ENCODE peak calls at places on chromosomes 13 and 19, in ten cellular contexts. G is tibial nerve, K is thoracic aorta, M is aorta, J is NT2/D1, T is psoas muscle, Q is fibroblast of lung, W is colonic mucosa, E is ovary, Y is neuronal stem cell. F is an unnamed sample. For H3K4me1, the result is how much of the 10 kb centered on the place peaks cover.

GRCh38 chr19:48540110-48540509 is 11.9 kb upstream of the SULT2B1 start:
- DNase-seq in W (no peak), Y (no peak), G (no peak), K (no peak), E (no peak), J (no peak), M (no peak), T (no peak), Q (no peak), F (no peak)

GRCh38 chr13:56528040-56528760 is 612.5 kb upstream of the PRR20A start:
- DNase-seq in T (no peak), K (no peak), E (no peak), J (no peak), G (no peak), M (no peak), W (no peak), Q (no peak), Y (no peak), F (no peak)

GRCh38 chr19:40089462-40089861 is 1.3 kb downstream of the ZNF780A start:
- DNase-seq in T (no peak), G (no peak), K (no peak), W (no peak), Y (no peak), M (no peak), Q (peak), E (no peak), J (no peak), F (no peak)

GRCh38 chr13:111117289-111117688 is 2.2 kb downstream of the ARHGEF7 start:
- DNase-seq in K (no peak), M (no peak), W (no peak), G (no peak), E (no peak), T (no peak), J (no peak), Q (no peak), Y (no peak), F (no peak)

GRCh38 chr13:21365574-21365973 is 93.5 kb downstream of the ZDHHC20 start:
- DNase-seq in T (no peak), K (no peak), Q (no peak), Y (no peak), M (no peak), J (no peak), E (no peak), W (no peak), G (no peak), F (no peak)

GRCh38 chr19:49850221-49850486 is 805 bp upstream of the PTOV1 start:
- DNase-seq in E (no peak), G (no peak), W (peak), M (no peak), K (no peak), J (no peak), Y (no peak), Q (no peak), T (no peak), F (no peak)

GRCh38 chr13:46796515-46797467 is at the start of gene ESD:
- DNase-seq in J (peak), G (peak), W (peak), K (peak), E (peak), Q (peak), T (peak), Y (peak), M (peak), F (peak)

GRCh38 chr13:75222031-75222430 is 259.9 kb downstream of the TBC1D4 start:
- DNase-seq in T (no peak), K (no peak), M (no peak), G (peak), W (no peak), J (no peak), Y (no peak), Q (peak), E (no peak), F (no peak)

GRCh38 chr19:54030895-54031586 is 32.7 kb downstream of the VSTM1 start:
- DNase-seq in T (no peak), G (no peak), K (no peak), E (no peak), W (no peak), M (no peak), J (no peak), Y (no peak), Q (no peak), F (no peak)

GRCh38 chr19:2289714-2290435 is 7.9 kb upstream of the PEAK3 start:
- DNase-seq in Q (no peak), Y (no peak), T (peak), J (no peak), K (no peak), W (peak), M (peak), G (no peak), E (no peak), F (peak)

GRCh38 chr13:56332671-56333070 is 808.0 kb upstream of the PRR20A start:
- DNase-seq in Y (no peak), E (no peak), J (no peak), T (no peak), M (no peak), Q (no peak), W (no peak), K (no peak), G (no peak), F (no peak)

GRCh38 chr13:28447989-28448388 is 46.9 kb downstream of the FLT1 start:
- DNase-seq in J (no peak), G (no peak), Y (no peak), E (no peak), T (no peak), K (no peak), M (no peak), Q (no peak), W (no peak), F (no peak)

GRCh38 chr19:13018037-13018914 is 23.0 kb downstream of the NFIX start:
- DNase-seq in T (peak), Q (peak), E (peak), G (peak), M (no peak), K (no peak), J (no peak), W (no peak), Y (no peak), F (peak)

GRCh38 chr13:75675421-75675820 is 39.3 kb downstream of the LMO7 start:
- DNase-seq in J (no peak), T (no peak), M (no peak), G (no peak), W (no peak), Y (no peak), Q (no peak), K (no peak), E (no peak), F (no peak)

GRCh38 chr13:112990783-112991182 is 21.8 kb downstream of the MCF2L start:
- DNase-seq in E (no peak), W (peak), T (no peak), M (no peak), Q (no peak), K (no peak), Y (no peak), J (no peak), G (no peak), F (no peak)

GRCh38 chr13:41411536-41411935 is 45.8 kb upstream of the RGCC start:
- DNase-seq in E (no peak), K (no peak), Q (peak), T (no peak), M (no peak), Y (peak), G (peak), J (peak), W (no peak), F (no peak)

GRCh38 chr13:93002071-93002470 is 224.5 kb upstream of the GPC6 start:
- DNase-seq in Y (no peak), M (no peak), G (no peak), W (no peak), Q (peak), J (no peak), T (no peak), E (no peak), K (no peak), F (no peak)

GRCh38 chr19:35742121-35742724 is at the start of gene IGFLR1:
- DNase-seq in K (no peak), Q (no peak), T (no peak), E (no peak), M (no peak), Y (no peak), G (no peak), J (no peak), W (peak), F (peak)
- H3K4me3 ChIP-seq in K (peak), Q (no peak), T (peak), E (no peak), M (no peak), Y (peak), G (no peak), J (peak), W (peak), F (peak)

GRCh38 chr19:29969891-29970290 is 27.9 kb downstream of the URI1 start:
- DNase-seq in W (no peak), T (no peak), J (no peak), M (no peak), K (no peak), Y (no peak), Q (no peak), G (no peak), E (no peak), F (no peak)
- H3K4me1 ChIP-seq in W (under half), T (half or more), J (under half), M (under half), K (under half), Y (under half), Q (under half), G (under half), E (under half), F (under half)

GRCh38 chr19:39083599-39083982 is 577 bp upstream of the ACP7 start:
- DNase-seq in Q (no peak), K (no peak), M (no peak), T (no peak), E (no peak), J (no peak), G (no peak), W (no peak), Y (no peak), F (no peak)
- H3K4me3 ChIP-seq in Q (no peak), K (peak), M (no peak), T (no peak), E (no peak), J (peak), G (peak), W (no peak), Y (no peak), F (no peak)

GRCh38 chr19:44689290-44690130 is 9.4 kb upstream of the CEACAM16 start:
- DNase-seq in Q (peak), E (peak), Y (peak), G (peak), M (peak), W (peak), J (peak), T (peak), K (peak), F (peak)

GRCh38 chr19:44692379-44692721 is 6.6 kb upstream of the CEACAM16 start:
- DNase-seq in W (no peak), J (no peak), G (no peak), E (no peak), T (no peak), Q (no peak), M (no peak), K (no peak), Y (no peak), F (no peak)

GRCh38 chr19:44686896-44687295 is 12.1 kb upstream of the CEACAM16 start:
- DNase-seq in K (no peak), Y (no peak), E (no peak), T (no peak), M (peak), Q (no peak), J (no peak), W (no peak), G (no peak), F (peak)

GRCh38 chr19:44687898-44688297 is 11.1 kb upstream of the CEACAM16 start:
- DNase-seq in W (no peak), Y (no peak), T (no peak), M (no peak), G (no peak), E (no peak), J (no peak), K (no peak), Q (no peak), F (no peak)

GRCh38 chr19:44690131-44690440 is 8.9 kb upstream of the CEACAM16 start:
- DNase-seq in W (no peak), M (no peak), Y (no peak), T (no peak), Q (no peak), K (no peak), G (no peak), E (no peak), J (no peak), F (no peak)
- H3K4me1 ChIP-seq in W (under half), M (under half), Y (under half), T (under half), Q (under half), K (under half), G (under half), E (under half), J (under half), F (under half)

DNA sequence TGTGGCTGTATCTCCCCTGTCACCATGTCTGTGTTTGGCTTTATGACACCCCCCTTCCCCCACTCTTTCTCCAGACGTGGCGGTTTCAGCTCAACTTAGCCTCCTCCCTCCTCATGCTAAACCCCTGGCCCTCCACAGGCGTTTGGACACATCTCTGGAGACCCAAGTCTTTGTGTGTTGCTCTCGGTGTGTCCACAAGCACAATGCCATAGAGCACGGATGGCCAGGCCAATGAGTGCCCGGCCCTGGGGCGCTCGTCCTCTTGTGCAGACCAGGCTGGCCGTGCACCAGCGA is 468 bp downstream of the PPP1R14A start:
- DNase-seq in W (peak), Y (no peak), E (no peak), M (no peak), K (no peak), J (no peak), G (no peak), Q (peak), T (no peak), F (no peak)
- H3K4me3 ChIP-seq in W (peak), Y (no peak), E (peak), M (peak), K (peak), J (peak), G (peak), Q (peak), T (peak), F (peak)

GRCh38 chr13:99376132-99376531 is 68.9 kb upstream of the GPR183 start:
- DNase-seq in Y (no peak), G (peak), K (no peak), M (no peak), T (no peak), W (no peak), J (no peak), E (no peak), Q (no peak), F (peak)
- H3K4me1 ChIP-seq in Y (under half), G (under half), K (under half), M (under half), T (under half), W (under half), J (under half), E (under half), Q (under half), F (under half)

DNA sequence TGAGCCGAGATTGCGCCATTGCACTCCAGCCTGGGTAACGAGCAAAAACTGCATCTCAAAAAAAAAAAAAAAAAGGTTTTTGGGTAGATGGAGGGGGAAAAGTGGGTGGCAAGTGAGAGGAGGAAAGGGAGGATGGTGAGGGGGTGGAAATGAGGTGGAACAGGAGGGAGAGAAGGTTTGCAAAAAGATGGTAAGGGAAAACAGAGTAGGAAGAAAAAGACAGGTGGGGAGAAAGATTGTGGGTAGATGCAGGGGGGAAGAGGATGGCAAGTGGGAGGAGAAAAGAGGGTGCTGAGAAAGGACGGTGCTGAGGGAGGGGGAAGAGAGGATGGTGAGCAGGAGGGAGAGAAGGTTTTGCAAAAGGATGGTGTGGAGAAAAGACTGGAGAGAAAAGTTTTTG is 57.8 kb upstream of the C1QTNF9B start:
- DNase-seq in W (no peak), Y (no peak), Q (no peak), E (no peak), M (no peak), J (no peak), K (no peak), G (no peak), T (no peak), F (no peak)
- H3K4me3 ChIP-seq in W (no peak), Y (no peak), Q (no peak), E (no peak), M (no peak), J (no peak), K (no peak), G (no peak), T (no peak), F (no peak)